ENCODE peak calls at places on chromosome 13, in seven cellular contexts. One of them, this sample, is unnamed.

GRCh38 chr13:43478178-43478577 is 308.6 kb downstream of the ENOX1 start:
- DNase-seq in aorta: no peak
- DNase-seq in psoas muscle: no peak
- DNase-seq in dorsolateral prefrontal cortex: no peak
- DNase-seq in AG04450: no peak
- DNase-seq in CD8-positive, alpha-beta T cell: no peak
- DNase-seq in tibial artery: no peak
- DNase-seq in this sample: no peak

GRCh38 chr13:109271555-109271954 is 514.8 kb downstream of the IRS2 start:
- DNase-seq in psoas muscle: no peak
- DNase-seq in tibial artery: no peak
- DNase-seq in CD8-positive, alpha-beta T cell: no peak
- DNase-seq in aorta: no peak
- DNase-seq in AG04450: no peak
- DNase-seq in dorsolateral prefrontal cortex: no peak
- DNase-seq in this sample: no peak

GRCh38 chr13:94480672-94481145 is 1.2 kb upstream of the DCT start:
- DNase-seq in AG04450: no peak
- DNase-seq in tibial artery: no peak
- DNase-seq in CD8-positive, alpha-beta T cell: no peak
- DNase-seq in psoas muscle: peak; percentile 77
- DNase-seq in dorsolateral prefrontal cortex: no peak
- DNase-seq in aorta: peak; percentile 47
- DNase-seq in this sample: no peak

GRCh38 chr13:48801255-48801654 is 147.5 kb downstream of the CYSLTR2 start:
- DNase-seq in tibial artery: no peak
- DNase-seq in CD8-positive, alpha-beta T cell: no peak
- DNase-seq in AG04450: peak; percentile 54
- DNase-seq in psoas muscle: no peak
- DNase-seq in dorsolateral prefrontal cortex: no peak
- DNase-seq in aorta: no peak
- DNase-seq in this sample: no peak

GRCh38 chr13:95643814-95644598 is 500 bp downstream of the DZIP1 start:
- DNase-seq in AG04450: no peak
- DNase-seq in dorsolateral prefrontal cortex: peak; percentile 52
- DNase-seq in CD8-positive, alpha-beta T cell: no peak
- DNase-seq in aorta: peak; percentile 51
- DNase-seq in tibial artery: no peak
- DNase-seq in psoas muscle: peak; percentile 59
- DNase-seq in this sample: no peak

GRCh38 chr13:60645552-60646138 is 248.6 kb downstream of the TDRD3 start:
- DNase-seq in AG04450: no peak
- DNase-seq in tibial artery: no peak
- DNase-seq in dorsolateral prefrontal cortex: no peak
- DNase-seq in CD8-positive, alpha-beta T cell: no peak
- DNase-seq in psoas muscle: no peak
- DNase-seq in aorta: no peak
- DNase-seq in this sample: no peak

GRCh38 chr13:46296920-46297319 is 85.2 kb downstream of the LRRC63 start:
- DNase-seq in psoas muscle: no peak
- DNase-seq in tibial artery: no peak
- DNase-seq in CD8-positive, alpha-beta T cell: no peak
- DNase-seq in dorsolateral prefrontal cortex: no peak
- DNase-seq in AG04450: peak; percentile 24
- DNase-seq in aorta: no peak
- DNase-seq in this sample: no peak

GRCh38 chr13:33411312-33411711 is 125.8 kb upstream of the STARD13 start:
- DNase-seq in AG04450: no peak
- DNase-seq in aorta: no peak
- DNase-seq in dorsolateral prefrontal cortex: no peak
- DNase-seq in psoas muscle: no peak
- DNase-seq in tibial artery: no peak
- DNase-seq in CD8-positive, alpha-beta T cell: no peak
- DNase-seq in this sample: no peak

GRCh38 chr13:25886438-25887214 is 165.2 kb downstream of the SHISA2 start:
- DNase-seq in aorta: no peak
- DNase-seq in tibial artery: no peak
- DNase-seq in CD8-positive, alpha-beta T cell: no peak
- DNase-seq in psoas muscle: no peak
- DNase-seq in AG04450: peak; percentile 27
- DNase-seq in dorsolateral prefrontal cortex: no peak
- DNase-seq in this sample: no peak

GRCh38 chr13:91045351-91046034 is 302.0 kb upstream of the MIR17HG start:
- DNase-seq in tibial artery: no peak
- DNase-seq in CD8-positive, alpha-beta T cell: no peak
- DNase-seq in psoas muscle: no peak
- DNase-seq in aorta: no peak
- DNase-seq in dorsolateral prefrontal cortex: no peak
- DNase-seq in AG04450: no peak
- DNase-seq in this sample: no peak

GRCh38 chr13:78465250-78465649 is 138.1 kb downstream of the POU4F1 start:
- DNase-seq in CD8-positive, alpha-beta T cell: no peak
- DNase-seq in dorsolateral prefrontal cortex: no peak
- DNase-seq in AG04450: no peak
- DNase-seq in tibial artery: no peak
- DNase-seq in psoas muscle: no peak
- DNase-seq in aorta: no peak
- DNase-seq in this sample: no peak

GRCh38 chr13:44160549-44161278 is 212.9 kb upstream of the SERP2 start:
- DNase-seq in dorsolateral prefrontal cortex: peak; percentile 85
- DNase-seq in CD8-positive, alpha-beta T cell: no peak
- DNase-seq in AG04450: no peak
- DNase-seq in aorta: peak; percentile 50
- DNase-seq in tibial artery: peak; percentile 81
- DNase-seq in psoas muscle: no peak
- DNase-seq in this sample: no peak

GRCh38 chr13:48448963-48449614 is 36.2 kb upstream of the LPAR6 start:
- DNase-seq in tibial artery: no peak
- DNase-seq in psoas muscle: no peak
- DNase-seq in aorta: no peak
- DNase-seq in dorsolateral prefrontal cortex: no peak
- DNase-seq in AG04450: peak; percentile 11
- DNase-seq in CD8-positive, alpha-beta T cell: no peak
- DNase-seq in this sample: no peak

GRCh38 chr13:29993196-29993595 is 142.8 kb upstream of the UBL3 start:
- DNase-seq in psoas muscle: no peak
- DNase-seq in aorta: no peak
- DNase-seq in dorsolateral prefrontal cortex: no peak
- DNase-seq in tibial artery: no peak
- DNase-seq in AG04450: no peak
- DNase-seq in CD8-positive, alpha-beta T cell: no peak
- DNase-seq in this sample: no peak
- H3K27ac ChIP-seq in psoas muscle: no peak overlapping the region
- H3K27ac ChIP-seq in aorta: no peak overlapping the region
- H3K27ac ChIP-seq in dorsolateral prefrontal cortex: no peak overlapping the region
- H3K27ac ChIP-seq in tibial artery: no peak overlapping the region
- H3K27ac ChIP-seq in AG04450: no peak overlapping the region
- H3K27ac ChIP-seq in CD8-positive, alpha-beta T cell: no peak overlapping the region
- H3K27ac ChIP-seq in this sample: no peak overlapping the region

DNA sequence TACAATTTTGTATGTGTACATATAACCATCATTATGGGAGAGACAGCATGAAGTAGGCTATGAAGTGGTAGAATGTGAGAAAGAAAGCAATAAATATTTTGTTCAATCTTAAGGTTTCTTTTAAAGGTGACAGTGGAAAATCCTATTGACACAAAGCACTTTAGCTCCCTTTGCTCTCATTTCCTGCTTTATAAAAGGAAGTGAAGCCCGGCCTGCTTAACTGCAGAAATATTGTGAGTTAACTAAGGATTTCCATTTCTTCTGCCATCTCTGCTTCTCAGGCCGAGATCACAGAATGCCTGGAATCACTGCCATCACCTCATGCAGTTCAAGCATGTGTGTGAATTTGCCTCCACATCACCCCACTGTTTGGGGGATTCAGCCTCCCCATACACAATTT is 83.5 kb downstream of the FRY start:
- DNase-seq in tibial artery: no peak
- DNase-seq in dorsolateral prefrontal cortex: no peak
- DNase-seq in AG04450: no peak
- DNase-seq in psoas muscle: no peak
- DNase-seq in aorta: no peak
- DNase-seq in CD8-positive, alpha-beta T cell: no peak
- DNase-seq in this sample: no peak
- H3K27ac ChIP-seq in tibial artery: peak overlapping the region; percentile 68
- H3K27ac ChIP-seq in dorsolateral prefrontal cortex: no peak overlapping the region
- H3K27ac ChIP-seq in AG04450: no peak overlapping the region
- H3K27ac ChIP-seq in psoas muscle: peak overlapping the region; percentile 51
- H3K27ac ChIP-seq in aorta: peak overlapping the region; percentile 75
- H3K27ac ChIP-seq in CD8-positive, alpha-beta T cell: no peak overlapping the region
- H3K27ac ChIP-seq in this sample: no peak overlapping the region

GRCh38 chr13:51738226-51738905 is 65.6 kb downstream of the DHRS12 start:
- DNase-seq in AG04450: no peak
- DNase-seq in psoas muscle: no peak
- DNase-seq in tibial artery: no peak
- DNase-seq in aorta: no peak
- DNase-seq in CD8-positive, alpha-beta T cell: no peak
- DNase-seq in dorsolateral prefrontal cortex: no peak
- DNase-seq in this sample: no peak
- H3K27ac ChIP-seq in AG04450: no peak overlapping the region
- H3K27ac ChIP-seq in psoas muscle: no peak overlapping the region
- H3K27ac ChIP-seq in tibial artery: no peak overlapping the region
- H3K27ac ChIP-seq in aorta: no peak overlapping the region
- H3K27ac ChIP-seq in CD8-positive, alpha-beta T cell: no peak overlapping the region
- H3K27ac ChIP-seq in dorsolateral prefrontal cortex: no peak overlapping the region
- H3K27ac ChIP-seq in this sample: no peak overlapping the region

GRCh38 chr13:110343241-110343865 is 36.3 kb downstream of the COL4A2 start:
- DNase-seq in psoas muscle: no peak
- DNase-seq in aorta: no peak
- DNase-seq in AG04450: no peak
- DNase-seq in CD8-positive, alpha-beta T cell: no peak
- DNase-seq in tibial artery: peak; percentile 72
- DNase-seq in dorsolateral prefrontal cortex: no peak
- DNase-seq in this sample: no peak
- H3K27ac ChIP-seq in psoas muscle: no peak overlapping the region
- H3K27ac ChIP-seq in aorta: peak overlapping the region; percentile 99
- H3K27ac ChIP-seq in AG04450: no peak overlapping the region
- H3K27ac ChIP-seq in CD8-positive, alpha-beta T cell: no peak overlapping the region
- H3K27ac ChIP-seq in tibial artery: peak overlapping the region; percentile 93
- H3K27ac ChIP-seq in dorsolateral prefrontal cortex: no peak overlapping the region
- H3K27ac ChIP-seq in this sample: no peak overlapping the region

DNA sequence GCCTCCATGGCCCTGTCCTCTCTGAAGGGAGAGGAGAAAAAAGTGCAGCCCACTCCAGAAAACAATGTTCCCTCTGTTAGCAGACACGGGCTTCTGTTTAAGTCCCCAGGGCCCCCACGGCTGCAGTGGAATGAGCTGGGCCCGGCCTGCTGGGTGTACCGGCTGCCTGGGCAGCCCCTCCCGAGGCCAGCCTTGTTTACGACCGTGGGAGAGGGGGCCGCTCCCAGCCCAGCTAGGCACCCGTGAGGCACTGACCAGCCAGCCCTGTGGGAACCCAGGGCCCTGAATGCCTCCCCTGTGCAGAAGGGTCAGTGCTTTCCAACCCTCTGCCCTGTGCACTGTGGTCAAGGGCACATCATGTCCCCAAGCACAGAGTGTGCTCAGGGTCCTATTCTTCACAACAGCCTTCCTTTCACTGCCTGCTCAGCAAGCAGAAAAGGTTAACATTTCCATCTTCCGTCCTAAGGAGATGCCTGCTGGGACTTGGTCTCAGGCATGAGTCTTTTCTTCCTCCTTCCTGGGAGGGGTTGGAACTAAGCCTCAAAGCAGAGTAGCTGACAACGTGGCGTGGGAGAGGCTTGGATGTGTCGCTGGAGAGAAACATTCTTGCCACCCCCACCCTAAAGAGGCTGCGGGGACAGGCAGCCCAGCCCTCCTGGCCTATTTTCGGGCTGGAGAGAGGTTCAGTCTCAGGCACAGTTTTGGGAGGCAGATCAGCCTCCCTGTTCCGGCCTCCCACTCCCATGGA is 90.1 kb downstream of the RGCC start:
- DNase-seq in dorsolateral prefrontal cortex: peak; percentile 96
- DNase-seq in psoas muscle: peak; percentile 69
- DNase-seq in CD8-positive, alpha-beta T cell: no peak
- DNase-seq in aorta: no peak
- DNase-seq in tibial artery: peak; percentile 82
- DNase-seq in AG04450: no peak
- DNase-seq in this sample: peak; percentile 80
- H3K27ac ChIP-seq in dorsolateral prefrontal cortex: peak overlapping the region; percentile 100
- H3K27ac ChIP-seq in psoas muscle: no peak overlapping the region
- H3K27ac ChIP-seq in CD8-positive, alpha-beta T cell: no peak overlapping the region
- H3K27ac ChIP-seq in aorta: no peak overlapping the region
- H3K27ac ChIP-seq in tibial artery: peak overlapping the region; percentile 73
- H3K27ac ChIP-seq in AG04450: no peak overlapping the region
- H3K27ac ChIP-seq in this sample: peak overlapping the region; percentile 100

GRCh38 chr13:97977982-97978381 is 24.5 kb downstream of the IPO5 start:
- DNase-seq in AG04450: no peak
- DNase-seq in dorsolateral prefrontal cortex: no peak
- DNase-seq in psoas muscle: no peak
- DNase-seq in tibial artery: no peak
- DNase-seq in aorta: no peak
- DNase-seq in CD8-positive, alpha-beta T cell: no peak
- DNase-seq in this sample: no peak

GRCh38 chr13:97976551-97977375 is 23.3 kb downstream of the IPO5 start:
- DNase-seq in dorsolateral prefrontal cortex: peak; percentile 91
- DNase-seq in AG04450: no peak
- DNase-seq in CD8-positive, alpha-beta T cell: peak; percentile 87
- DNase-seq in tibial artery: no peak
- DNase-seq in psoas muscle: peak; percentile 94
- DNase-seq in aorta: peak; percentile 47
- DNase-seq in this sample: peak; percentile 75

GRCh38 chr13:97977376-97977705 is 23.9 kb downstream of the IPO5 start:
- DNase-seq in aorta: no peak
- DNase-seq in CD8-positive, alpha-beta T cell: no peak
- DNase-seq in dorsolateral prefrontal cortex: no peak
- DNase-seq in AG04450: no peak
- DNase-seq in psoas muscle: no peak
- DNase-seq in tibial artery: no peak
- DNase-seq in this sample: no peak

GRCh38 chr13:97979556-97979955 is 26.1 kb downstream of the IPO5 start:
- DNase-seq in dorsolateral prefrontal cortex: no peak
- DNase-seq in psoas muscle: no peak
- DNase-seq in tibial artery: no peak
- DNase-seq in AG04450: no peak
- DNase-seq in CD8-positive, alpha-beta T cell: no peak
- DNase-seq in aorta: no peak
- DNase-seq in this sample: no peak

GRCh38 chr13:97978661-97979450 is 25.4 kb downstream of the IPO5 start:
- DNase-seq in psoas muscle: no peak
- DNase-seq in AG04450: no peak
- DNase-seq in tibial artery: no peak
- DNase-seq in aorta: no peak
- DNase-seq in dorsolateral prefrontal cortex: no peak
- DNase-seq in CD8-positive, alpha-beta T cell: no peak
- DNase-seq in this sample: no peak
- H3K27ac ChIP-seq in psoas muscle: no peak overlapping the region
- H3K27ac ChIP-seq in AG04450: no peak overlapping the region
- H3K27ac ChIP-seq in tibial artery: no peak overlapping the region
- H3K27ac ChIP-seq in aorta: no peak overlapping the region
- H3K27ac ChIP-seq in dorsolateral prefrontal cortex: no peak overlapping the region
- H3K27ac ChIP-seq in CD8-positive, alpha-beta T cell: no peak overlapping the region
- H3K27ac ChIP-seq in this sample: no peak overlapping the region

GRCh38 chr13:114115796-114116195 is 16.6 kb downstream of the RASA3 start:
- DNase-seq in AG04450: no peak
- DNase-seq in tibial artery: peak; percentile 48
- DNase-seq in CD8-positive, alpha-beta T cell: no peak
- DNase-seq in psoas muscle: no peak
- DNase-seq in dorsolateral prefrontal cortex: no peak
- DNase-seq in aorta: peak; percentile 44
- DNase-seq in this sample: no peak
- H3K27ac ChIP-seq in AG04450: peak overlapping the region; percentile 85
- H3K27ac ChIP-seq in tibial artery: no peak overlapping the region
- H3K27ac ChIP-seq in CD8-positive, alpha-beta T cell: no peak overlapping the region
- H3K27ac ChIP-seq in psoas muscle: no peak overlapping the region
- H3K27ac ChIP-seq in dorsolateral prefrontal cortex: no peak overlapping the region
- H3K27ac ChIP-seq in aorta: no peak overlapping the region
- H3K27ac ChIP-seq in this sample: no peak overlapping the region

This sample was measured in substantia nigra.